ENCODE peak calls at places on chromosome 11, in four cellular contexts. G, S, M and F are unnamed samples. For H3K4me1, the result is how much of the 10 kb centered on the place peaks cover.

GRCh38 chr11:35363246-35364100 is 55.9 kb downstream of the SLC1A2 start:
- DNase-seq in G (peak), S (no peak), M (no peak), F (peak)

GRCh38 chr11:84384637-84385227 is 1098.6 kb upstream of the CCDC90B start:
- DNase-seq in G (peak), S (peak), M (peak), F (no peak)

GRCh38 chr11:121086866-121087265 is 14.2 kb upstream of the TECTA start:
- DNase-seq in G (no peak), S (no peak), M (no peak), F (no peak)

GRCh38 chr11:132549571-132549970 is 982.7 kb downstream of the OPCML start:
- DNase-seq in G (no peak), S (no peak), M (no peak), F (no peak)

GRCh38 chr11:96014234-96014633 is 90.3 kb upstream of the MTMR2 start:
- DNase-seq in G (no peak), S (no peak), M (no peak), F (no peak)

GRCh38 chr11:19326499-19326898 is 85.8 kb upstream of the E2F8 start:
- DNase-seq in G (no peak), S (no peak), M (no peak), F (no peak)

GRCh38 chr11:78664606-78665005 is 89.9 kb upstream of the NARS2 start:
- DNase-seq in G (no peak), S (no peak), M (no peak), F (no peak)

GRCh38 chr11:43948341-43949185 is 6.1 kb downstream of the C11orf96 start:
- DNase-seq in G (no peak), S (no peak), M (no peak), F (no peak)

GRCh38 chr11:132119573-132119972 is 749.2 kb downstream of the NTM start:
- DNase-seq in G (no peak), S (no peak), M (no peak), F (no peak)

GRCh38 chr11:3949132-3949531 is 93.7 kb downstream of the STIM1 start:
- DNase-seq in G (no peak), S (no peak), M (peak), F (no peak)

GRCh38 chr11:65501530-65502273 is 2.9 kb downstream of the MALAT1 start:
- DNase-seq in G (no peak), S (no peak), M (no peak), F (no peak)

GRCh38 chr11:124837491-124837856 is 27.8 kb upstream of the ROBO3 start:
- DNase-seq in G (no peak), S (peak), M (no peak), F (no peak)

GRCh38 chr11:124394408-124394807 is 4.4 kb downstream of the OR8B3 start:
- DNase-seq in G (no peak), S (no peak), M (no peak), F (no peak)

GRCh38 chr11:132444891-132445290 is 1074.5 kb downstream of the NTM start:
- DNase-seq in G (no peak), S (no peak), M (no peak), F (no peak)

GRCh38 chr11:123241874-123242538 is 47.0 kb upstream of the CLMP start:
- DNase-seq in G (no peak), S (no peak), M (no peak), F (no peak)

GRCh38 chr11:85526564-85526963 is 100.6 kb downstream of the DLG2 start:
- DNase-seq in G (no peak), S (no peak), M (no peak), F (no peak)

GRCh38 chr11:77842451-77843121 is 21.6 kb downstream of the AAMDC start:
- DNase-seq in G (no peak), S (no peak), M (no peak), F (no peak)

GRCh38 chr11:13026722-13027121 is 17.6 kb downstream of the RASSF10 start:
- DNase-seq in G (no peak), S (peak), M (no peak), F (no peak)

GRCh38 chr11:73982595-73982989 is at the start of gene UCP2:
- DNase-seq in G (peak), S (peak), M (peak), F (peak)

GRCh38 chr11:69383372-69383771 is 89.4 kb downstream of the MYEOV start:
- DNase-seq in G (peak), S (no peak), M (no peak), F (no peak)

GRCh38 chr11:109858152-109858551 is 235.0 kb upstream of the ZC3H12C start:
- DNase-seq in G (no peak), S (no peak), M (no peak), F (no peak)

GRCh38 chr11:69442807-69443137 is 38.7 kb upstream of the LINC01488 start:
- DNase-seq in G (no peak), S (no peak), M (no peak), F (peak)

GRCh38 chr11:61486779-61487178 is 21.8 kb upstream of the LRRC10B start:
- DNase-seq in G (no peak), S (no peak), M (no peak), F (no peak)

GRCh38 chr11:13120691-13121090 is 111.6 kb downstream of the RASSF10 start:
- DNase-seq in G (no peak), S (no peak), M (no peak), F (no peak)

GRCh38 chr11:57499413-57499982 is 16.0 kb downstream of the SLC43A1 start:
- DNase-seq in G (peak), S (peak), M (peak), F (peak)

GRCh38 chr11:69307871-69308381 is 14.0 kb downstream of the MYEOV start:
- DNase-seq in G (no peak), S (no peak), M (no peak), F (no peak)

GRCh38 chr11:36469063-36469462 is 41.0 kb downstream of the TRAF6 start:
- DNase-seq in G (no peak), S (peak), M (no peak), F (no peak)

GRCh38 chr11:58845342-58845741 is 838 bp upstream of the GLYATL2 start:
- DNase-seq in G (no peak), S (no peak), M (no peak), F (no peak)

GRCh38 chr11:132278801-132279574 is 908.6 kb downstream of the NTM start:
- DNase-seq in G (no peak), S (peak), M (no peak), F (no peak)

GRCh38 chr11:117419136-117419914 is 91.7 kb downstream of the CEP164 start:
- DNase-seq in G (no peak), S (no peak), M (no peak), F (no peak)

GRCh38 chr11:111730871-111731591 is 35.2 kb downstream of the PPP2R1B start:
- DNase-seq in G (no peak), S (no peak), M (peak), F (peak)

GRCh38 chr11:14904745-14905103 is 12.7 kb upstream of the CYP2R1 start:
- DNase-seq in G (peak), S (peak), M (peak), F (peak)

GRCh38 chr11:33160147-33160546 is 1.1 kb downstream of the CSTF3 start:
- DNase-seq in G (no peak), S (peak), M (no peak), F (no peak)

GRCh38 chr11:131353761-131354160 is 16.7 kb upstream of the NTM start:
- DNase-seq in G (no peak), S (no peak), M (no peak), F (no peak)

GRCh38 chr11:80417681-80418080 is 976.9 kb upstream of the TENM4 start:
- DNase-seq in G (no peak), S (no peak), M (no peak), F (no peak)

GRCh38 chr11:47415949-47416472 is 7.6 kb downstream of the SLC39A13 start:
- DNase-seq in G (peak), S (peak), M (peak), F (peak)

GRCh38 chr11:133948711-133949110 is 8.1 kb downstream of the IGSF9B start:
- DNase-seq in G (no peak), S (no peak), M (no peak), F (no peak)

GRCh38 chr11:126162286-126163030 is 49.0 kb downstream of the RPUSD4 start:
- DNase-seq in G (no peak), S (no peak), M (no peak), F (no peak)
- H3K27ac ChIP-seq in G (no peak), S (no peak), M (no peak), F (no peak)

DNA sequence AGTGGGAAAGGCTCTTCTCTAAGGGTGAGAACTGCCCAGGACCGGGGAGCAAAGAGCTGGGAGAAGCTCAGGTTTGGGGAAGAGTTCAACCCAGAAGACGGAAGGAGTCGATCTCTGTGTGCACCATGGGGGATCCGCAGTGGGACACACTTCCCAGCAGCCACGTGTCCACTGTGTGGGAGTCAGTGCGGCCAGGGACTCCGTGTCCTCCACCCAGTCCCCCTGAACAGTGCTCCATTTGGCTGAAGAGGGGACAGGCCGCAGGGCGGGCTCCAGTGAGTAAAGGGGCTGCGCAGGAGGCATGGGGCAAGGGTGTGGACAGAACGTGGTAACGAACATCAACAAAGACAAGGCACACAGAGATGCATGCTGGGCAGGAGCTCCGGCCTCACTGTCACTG is 367.1 kb downstream of the SHANK2 start:
- DNase-seq in G (no peak), S (no peak), M (no peak), F (no peak)
- H3K4me1 ChIP-seq in G (under half), S (under half), M (under half), F (under half)

DNA sequence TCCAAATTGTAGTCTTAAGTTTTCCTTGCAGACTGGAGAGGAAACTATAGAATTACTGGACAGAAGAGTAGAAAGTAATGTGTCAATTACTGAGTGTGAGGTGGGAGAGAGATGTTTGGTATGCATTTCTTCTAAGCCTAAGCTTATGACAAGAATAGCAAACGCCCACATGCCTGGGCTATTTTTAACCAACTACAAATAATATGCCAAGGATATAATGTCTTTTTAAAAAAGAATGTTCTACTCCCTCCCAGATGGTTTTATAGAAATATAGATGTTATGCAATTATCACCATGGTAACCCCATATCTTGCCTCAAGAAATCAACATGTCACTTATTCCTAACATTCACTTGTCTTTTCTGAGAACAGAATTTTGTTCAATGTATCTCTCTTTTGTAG is 996.7 kb upstream of the CHORDC1 start:
- DNase-seq in G (no peak), S (no peak), M (no peak), F (no peak)
- H3K27ac ChIP-seq in G (no peak), S (no peak), M (no peak), F (no peak)

DNA sequence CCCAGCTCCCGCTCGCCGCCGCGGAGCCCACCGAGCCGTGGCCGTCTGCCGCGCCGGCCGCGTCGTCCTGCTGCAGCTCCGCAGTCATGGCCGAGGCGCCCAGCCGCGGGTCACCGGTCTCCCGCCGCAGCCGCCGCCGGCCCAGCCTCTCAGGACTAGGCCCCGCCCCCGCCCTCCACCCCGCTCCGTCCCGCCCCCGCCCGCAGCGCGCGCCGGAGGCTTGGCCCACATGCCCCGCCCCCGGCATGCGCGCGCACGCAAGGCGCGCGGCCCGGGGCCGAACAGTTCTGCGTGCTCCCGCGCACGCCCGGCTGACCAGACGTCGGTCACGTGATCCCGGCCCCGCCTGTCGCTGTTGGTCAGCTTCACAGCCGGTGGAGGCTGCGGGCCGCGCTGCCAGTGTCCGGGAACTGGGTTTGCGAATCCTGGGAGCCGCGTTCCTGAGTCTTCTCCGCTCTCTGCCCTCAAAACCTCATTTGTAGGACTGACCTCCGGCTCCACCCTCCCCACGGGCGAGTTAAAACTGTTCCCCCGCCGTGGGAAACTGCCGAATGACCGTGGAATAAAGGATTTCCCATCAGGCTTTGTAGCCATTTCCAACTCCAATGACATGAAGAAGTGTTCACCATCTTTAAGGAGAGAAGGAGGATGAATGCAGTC is at the start of gene USP28:
- DNase-seq in G (peak), S (peak), M (peak), F (peak)
- H3K4me1 ChIP-seq in G (under half), S (under half), M (under half), F (under half)

GRCh38 chr11:6362185-6362867 is 27.9 kb upstream of the SMPD1 start:
- DNase-seq in G (no peak), S (no peak), M (no peak), F (peak)
- H3K27ac ChIP-seq in G (no peak), S (no peak), M (no peak), F (peak)

DNA sequence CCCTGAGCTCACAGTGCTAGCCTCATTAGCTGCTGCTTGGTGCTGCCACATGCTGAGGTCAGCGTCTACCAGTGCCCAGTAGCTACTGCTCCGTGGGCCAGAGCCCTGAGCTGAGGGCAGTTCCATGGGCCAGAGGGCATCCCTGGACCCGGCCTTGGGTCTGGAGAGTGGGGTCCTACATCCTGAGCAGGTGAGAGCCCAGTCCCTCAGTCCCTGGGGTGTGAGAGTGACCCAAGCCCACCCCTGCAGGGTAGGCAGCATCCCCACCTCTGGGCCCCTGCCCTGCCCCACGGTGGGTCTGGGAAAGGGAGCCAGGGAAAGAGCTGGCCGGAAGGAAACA is 9.8 kb downstream of the LMNTD2 start:
- DNase-seq in G (no peak), S (no peak), M (no peak), F (no peak)
- H3K4me1 ChIP-seq in G (under half), S (under half), M (under half), F (under half)

GRCh38 chr11:28618426-28618825 is 510.2 kb downstream of the METTL15 start:
- DNase-seq in G (no peak), S (no peak), M (no peak), F (no peak)

GRCh38 chr11:28616566-28616965 is 508.4 kb downstream of the METTL15 start:
- DNase-seq in G (no peak), S (no peak), M (no peak), F (no peak)

GRCh38 chr11:28621648-28622215 is 513.5 kb downstream of the METTL15 start:
- DNase-seq in G (no peak), S (no peak), M (no peak), F (no peak)

GRCh38 chr11:28616160-28616559 is 508.0 kb downstream of the METTL15 start:
- DNase-seq in G (no peak), S (no peak), M (no peak), F (no peak)

DNA sequence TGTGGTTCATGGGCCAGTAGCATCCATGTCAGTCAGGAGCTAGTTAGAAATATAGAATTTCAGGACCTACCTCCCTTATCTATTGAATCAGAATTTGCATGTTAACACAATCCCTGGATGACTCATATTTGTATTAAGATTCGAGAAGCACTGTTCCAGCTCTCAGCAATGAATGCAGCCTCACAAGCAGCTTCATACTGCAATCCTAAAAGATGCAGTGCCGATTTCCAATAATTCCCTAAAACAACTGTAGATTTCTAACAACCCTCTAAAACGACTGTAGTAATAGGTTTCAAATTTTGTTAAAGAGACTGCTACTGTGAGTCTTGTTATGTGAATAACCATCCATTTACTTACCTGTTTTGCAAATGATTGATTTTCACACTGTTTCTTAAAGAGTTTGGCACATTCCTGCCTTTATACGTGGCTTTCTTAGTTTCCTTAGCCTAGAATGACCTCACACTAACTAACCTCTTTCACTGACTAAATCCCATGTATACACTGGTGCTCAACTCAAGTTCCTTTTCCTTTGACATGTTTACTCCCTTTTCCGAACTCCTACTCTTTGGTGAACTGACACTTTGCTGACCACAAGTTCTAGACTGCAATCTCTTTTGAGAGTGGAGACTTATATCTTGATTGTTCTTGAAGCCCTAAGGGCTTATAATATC is 511.8 kb downstream of the METTL15 start:
- DNase-seq in G (no peak), S (no peak), M (no peak), F (no peak)
- H3K27ac ChIP-seq in G (no peak), S (no peak), M (no peak), F (no peak)

GRCh38 chr11:67351275-67352005 is 1.9 kb downstream of the POLD4 start:
- DNase-seq in G (no peak), S (peak), M (peak), F (peak)
- H3K4me1 ChIP-seq in G (half or more), S (under half), M (half or more), F (under half)